ENCODE peak calls at places on chromosome 17, in four cellular contexts. One of them, this sample, is unnamed.

GRCh38 chr17:65099941-65100315 is 37.2 kb upstream of the RGS9 start:
- DNase-seq in A549: peak; percentile 87
- DNase-seq in GM12878: peak; percentile 84
- DNase-seq in HepG2: peak; percentile 29
- DNase-seq in this sample: peak; percentile 40

GRCh38 chr17:71251276-71251675 is 869.5 kb upstream of the SOX9 start:
- DNase-seq in A549: no peak
- DNase-seq in GM12878: no peak
- DNase-seq in HepG2: no peak
- DNase-seq in this sample: no peak

GRCh38 chr17:8872036-8872704 is 4.7 kb upstream of the PIK3R6 start:
- DNase-seq in A549: no peak
- DNase-seq in GM12878: no peak
- DNase-seq in HepG2: peak; percentile 53
- DNase-seq in this sample: no peak

GRCh38 chr17:13420294-13421277 is 181.1 kb downstream of the HS3ST3A1 start:
- DNase-seq in A549: no peak
- DNase-seq in GM12878: no peak
- DNase-seq in HepG2: peak; percentile 86
- DNase-seq in this sample: peak; percentile 4

GRCh38 chr17:57747221-57748017 is 2.3 kb upstream of the CCDC182 start:
- DNase-seq in A549: peak; percentile 84
- DNase-seq in GM12878: no peak
- DNase-seq in HepG2: peak; percentile 54
- DNase-seq in this sample: peak; percentile 58

GRCh38 chr17:57395721-57396321 is 139.5 kb downstream of the MSI2 start:
- DNase-seq in A549: no peak
- DNase-seq in GM12878: no peak
- DNase-seq in HepG2: no peak
- DNase-seq in this sample: no peak

GRCh38 chr17:9309216-9309615 is 266.4 kb downstream of the STX8 start:
- DNase-seq in A549: no peak
- DNase-seq in GM12878: no peak
- DNase-seq in HepG2: no peak
- DNase-seq in this sample: no peak

GRCh38 chr17:55564077-55564476 is 52.8 kb upstream of the SMIM36 start:
- DNase-seq in A549: no peak
- DNase-seq in GM12878: no peak
- DNase-seq in HepG2: no peak
- DNase-seq in this sample: no peak

GRCh38 chr17:57667461-57667923 is 77.6 kb downstream of the CCDC182 start:
- DNase-seq in A549: no peak
- DNase-seq in GM12878: no peak
- DNase-seq in HepG2: no peak
- DNase-seq in this sample: no peak

GRCh38 chr17:81387235-81388060 is 7.8 kb upstream of the BAHCC1 start:
- DNase-seq in A549: peak; percentile 61
- DNase-seq in GM12878: no peak
- DNase-seq in HepG2: no peak
- DNase-seq in this sample: peak; percentile 70

GRCh38 chr17:40307001-40307690 is 1.8 kb upstream of the RARA start:
- DNase-seq in A549: no peak
- DNase-seq in GM12878: no peak
- DNase-seq in HepG2: no peak
- DNase-seq in this sample: no peak

GRCh38 chr17:68178831-68179230 is 69.0 kb upstream of the AMZ2 start:
- DNase-seq in A549: no peak
- DNase-seq in GM12878: no peak
- DNase-seq in HepG2: no peak
- DNase-seq in this sample: no peak

GRCh38 chr17:1562178-1562643 is 381 bp downstream of the PITPNA start:
- DNase-seq in A549: peak; percentile 38
- DNase-seq in GM12878: no peak
- DNase-seq in HepG2: no peak
- DNase-seq in this sample: peak; percentile 74

GRCh38 chr17:8941520-8941919 is 24.0 kb downstream of the PIK3R5 start:
- DNase-seq in A549: no peak
- DNase-seq in GM12878: no peak
- DNase-seq in HepG2: no peak
- DNase-seq in this sample: no peak

GRCh38 chr17:59666235-59666634 is 41.0 kb downstream of the PTRH2 start:
- DNase-seq in A549: no peak
- DNase-seq in GM12878: no peak
- DNase-seq in HepG2: no peak
- DNase-seq in this sample: no peak

GRCh38 chr17:71334041-71334781 is 786.6 kb upstream of the SOX9 start:
- DNase-seq in A549: no peak
- DNase-seq in GM12878: no peak
- DNase-seq in HepG2: no peak
- DNase-seq in this sample: no peak

GRCh38 chr17:8338806-8339205 is 834 bp upstream of the ODF4 start:
- DNase-seq in A549: no peak
- DNase-seq in GM12878: no peak
- DNase-seq in HepG2: no peak
- DNase-seq in this sample: no peak

GRCh38 chr17:52744179-52744578 is 585.7 kb upstream of the CA10 start:
- DNase-seq in A549: no peak
- DNase-seq in GM12878: no peak
- DNase-seq in HepG2: no peak
- DNase-seq in this sample: no peak

GRCh38 chr17:27985306-27985705 is 57.2 kb upstream of the NLK start:
- DNase-seq in A549: no peak
- DNase-seq in GM12878: no peak
- DNase-seq in HepG2: no peak
- DNase-seq in this sample: no peak

GRCh38 chr17:42198897-42199296 is 4.6 kb upstream of the GHDC start:
- DNase-seq in A549: no peak
- DNase-seq in GM12878: no peak
- DNase-seq in HepG2: no peak
- DNase-seq in this sample: no peak

DNA sequence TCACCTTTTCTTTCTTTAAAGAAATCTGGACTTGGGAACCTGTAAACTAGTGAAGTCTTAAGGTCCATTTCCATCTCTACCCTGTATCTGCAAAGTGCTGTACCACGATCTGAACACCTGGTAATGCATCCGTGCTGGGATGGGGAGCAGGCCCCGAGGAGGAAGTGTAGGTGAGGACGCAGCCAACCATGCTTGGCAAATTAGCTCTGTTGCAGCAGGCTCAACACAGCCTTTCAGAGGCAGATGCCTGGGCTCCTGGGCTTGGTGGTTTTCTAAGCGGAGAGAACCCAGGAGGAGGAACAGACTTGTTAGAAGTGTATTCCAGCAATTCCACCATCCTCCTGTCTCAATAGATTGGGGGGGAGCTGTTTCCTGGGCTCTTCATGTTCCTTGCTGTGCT is 5.5 kb downstream of the AFMID start:
- DNase-seq in A549: no peak
- DNase-seq in GM12878: no peak
- DNase-seq in HepG2: no peak
- DNase-seq in this sample: no peak
- TF ChIP-seq CHD2 in A549: no peak
- TF ChIP-seq CHD2 in GM12878: no peak
- TF ChIP-seq CHD2 in HepG2: no peak
- TF ChIP-seq CHD2 in this sample: no peak

GRCh38 chr17:62600805-62601204 is 26.7 kb upstream of the MRC2 start:
- DNase-seq in A549: no peak
- DNase-seq in GM12878: no peak
- DNase-seq in HepG2: no peak
- DNase-seq in this sample: no peak

GRCh38 chr17:62597150-62597549 is 30.3 kb upstream of the MRC2 start:
- DNase-seq in A549: no peak
- DNase-seq in GM12878: no peak
- DNase-seq in HepG2: no peak
- DNase-seq in this sample: no peak

GRCh38 chr17:62597920-62598319 is 29.6 kb upstream of the MRC2 start:
- DNase-seq in A549: no peak
- DNase-seq in GM12878: no peak
- DNase-seq in HepG2: no peak
- DNase-seq in this sample: no peak

GRCh38 chr17:62601438-62601837 is 26.0 kb upstream of the MRC2 start:
- DNase-seq in A549: no peak
- DNase-seq in GM12878: no peak
- DNase-seq in HepG2: no peak
- DNase-seq in this sample: no peak

DNA sequence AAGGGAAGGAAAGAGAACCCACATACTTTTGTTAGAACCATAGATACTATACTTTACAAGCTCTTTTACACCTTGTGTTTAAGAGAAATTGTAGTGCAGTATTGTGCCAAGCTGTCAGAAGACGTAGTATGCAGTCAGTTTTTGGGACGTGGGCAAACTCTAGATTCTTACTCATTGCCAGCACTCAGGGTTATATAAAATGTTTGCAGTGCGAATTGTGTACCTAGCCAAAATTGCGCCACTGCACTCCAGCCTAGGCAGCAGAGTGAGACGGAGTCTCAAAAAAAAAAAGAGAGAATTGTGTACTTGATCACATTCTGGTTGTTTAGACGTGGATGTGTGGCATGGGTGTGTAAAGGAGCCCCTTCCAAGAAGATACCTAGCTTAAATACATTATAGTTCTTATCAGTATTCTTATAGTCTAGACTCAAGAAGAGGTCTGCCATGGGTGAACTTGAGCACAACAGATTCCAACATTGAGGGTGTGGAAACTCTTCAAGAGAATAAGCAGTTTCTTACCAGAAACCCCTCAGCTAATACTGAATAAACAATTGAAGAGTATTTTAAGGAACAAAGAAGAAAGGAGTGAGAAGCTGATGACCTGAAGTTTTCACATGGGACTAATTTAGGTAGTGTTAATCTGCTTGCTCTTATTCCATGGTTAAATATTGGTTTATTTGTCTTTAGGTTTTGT is 27.4 kb upstream of the MRC2 start:
- DNase-seq in A549: no peak
- DNase-seq in GM12878: no peak
- DNase-seq in HepG2: no peak
- DNase-seq in this sample: no peak
- TF ChIP-seq JUNB in A549: no peak
- TF ChIP-seq JUNB in GM12878: no peak
- TF ChIP-seq JUNB in HepG2: no peak
- TF ChIP-seq JUNB in this sample: no peak

DNA sequence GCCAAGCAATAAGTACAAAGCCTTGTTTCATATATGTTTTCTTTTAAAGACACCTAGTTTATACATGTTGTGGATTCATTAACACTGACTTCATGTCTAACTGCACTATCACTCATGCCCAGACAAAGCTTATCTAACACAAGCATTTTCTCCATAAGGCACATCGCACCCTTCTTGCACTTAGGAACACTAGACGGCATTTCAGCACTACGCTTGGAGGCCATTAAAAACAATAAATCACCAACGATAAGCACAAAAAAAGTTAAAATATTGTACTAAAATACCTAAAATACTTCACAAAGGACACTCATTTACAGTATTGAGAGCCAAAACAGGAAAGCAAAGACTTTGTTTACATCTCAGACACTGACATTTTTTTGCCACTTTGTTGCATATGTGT is 39.0 kb upstream of the TEKT3 start:
- DNase-seq in A549: no peak
- DNase-seq in GM12878: no peak
- DNase-seq in HepG2: no peak
- DNase-seq in this sample: no peak
- TF ChIP-seq CHD2 in A549: no peak
- TF ChIP-seq CHD2 in GM12878: no peak
- TF ChIP-seq CHD2 in HepG2: no peak
- TF ChIP-seq CHD2 in this sample: no peak

DNA sequence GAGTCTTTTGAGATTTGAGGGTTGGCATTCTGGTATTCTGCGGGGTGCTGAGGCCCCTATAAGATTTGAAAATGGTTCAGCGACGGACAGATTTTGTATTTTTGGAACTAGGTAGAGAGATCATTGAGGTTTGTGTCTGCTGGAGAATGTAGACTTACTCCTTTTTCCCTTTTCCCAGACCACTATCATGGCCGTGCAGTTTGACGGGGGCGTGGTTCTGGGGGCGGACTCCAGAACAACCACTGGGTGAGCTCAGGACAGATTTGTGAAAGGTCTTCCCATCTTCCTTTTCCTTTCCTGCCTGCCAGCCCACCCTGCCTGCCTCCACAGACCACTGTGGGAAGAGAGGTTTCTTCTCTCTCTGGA is 569 bp downstream of the PSMB6 start:
- DNase-seq in A549: peak; percentile 92
- DNase-seq in GM12878: no peak
- DNase-seq in HepG2: peak; percentile 33
- DNase-seq in this sample: peak; percentile 53
- TF ChIP-seq JUNB in A549: no peak
- TF ChIP-seq JUNB in GM12878: no peak
- TF ChIP-seq JUNB in HepG2: no peak
- TF ChIP-seq JUNB in this sample: no peak

This sample was measured in K562.